ENCODE peak calls at places on chromosomes 2 and 18, in seven cellular contexts. C is neural progenitor cell; M is tibial nerve; K is left ventricle myocardium inferior; V is naive thymus-derived CD4-positive, alpha-beta T cell; O is spleen; H is pancreas. J is an unnamed sample.

GRCh38 chr18:28581503-28582169 is 404.7 kb upstream of the CDH2 start:
- DNase-seq in C (peak; percentile 33), M (no peak), K (no peak), V (no peak), O (no peak), H (no peak), J (no peak)

GRCh38 chr18:57698571-57699276 is 77.1 kb upstream of the NARS1 start:
- DNase-seq in C (no peak), M (no peak), K (no peak), V (no peak), O (no peak), H (no peak), J (no peak)

GRCh38 chr2:5981241-5982055 is 289.3 kb downstream of the SOX11 start:
- DNase-seq in C (peak; percentile 76), M (no peak), K (no peak), V (no peak), O (no peak), H (no peak), J (peak; percentile 16)

GRCh38 chr2:33678447-33678846 is 79.3 kb upstream of the FAM98A start:
- DNase-seq in C (no peak), M (no peak), K (no peak), V (no peak), O (no peak), H (no peak), J (no peak)

GRCh38 chr18:45715212-45715780 is 8.7 kb upstream of the SLC14A1 start:
- DNase-seq in C (no peak), M (no peak), K (no peak), V (no peak), O (no peak), H (no peak), J (no peak)

GRCh38 chr2:73970850-73971471 is 13.7 kb upstream of the TET3 start:
- DNase-seq in C (no peak), M (peak; percentile 67), K (peak; percentile 83), V (no peak), O (peak; percentile 91), H (peak; percentile 80), J (peak; percentile 83)

GRCh38 chr2:102839668-102840388 is 78.0 kb downstream of the TMEM182 start:
- DNase-seq in C (peak; percentile 74), M (no peak), K (no peak), V (no peak), O (no peak), H (no peak), J (peak; percentile 61)

GRCh38 chr18:70333757-70334156 is 44.9 kb downstream of the SOCS6 start:
- DNase-seq in C (no peak), M (no peak), K (no peak), V (no peak), O (no peak), H (no peak), J (peak; percentile 52)

GRCh38 chr2:174436351-174436750 is 40.8 kb downstream of the SCRN3 start:
- DNase-seq in C (no peak), M (no peak), K (no peak), V (no peak), O (no peak), H (no peak), J (no peak)

GRCh38 chr2:47867205-47867604 is 39.1 kb downstream of the FBXO11 start:
- DNase-seq in C (no peak), M (no peak), K (no peak), V (no peak), O (no peak), H (peak; percentile 43), J (no peak)

GRCh38 chr18:69239849-69240248 is 160.8 kb upstream of the DOK6 start:
- DNase-seq in C (no peak), M (no peak), K (no peak), V (no peak), O (no peak), H (no peak), J (no peak)

GRCh38 chr2:220789961-220790360 is 782.1 kb downstream of the EPHA4 start:
- DNase-seq in C (no peak), M (no peak), K (no peak), V (no peak), O (no peak), H (no peak), J (no peak)

GRCh38 chr2:237944302-237944701 is 22.5 kb upstream of the UBE2F start:
- DNase-seq in C (no peak), M (no peak), K (no peak), V (no peak), O (no peak), H (no peak), J (no peak)
- H3K9me3 ChIP-seq in C (no peaks in the 10 kb centered on the region), M (peaks cover 16% of the 10 kb centered on the region), K (peaks cover 22% of the 10 kb centered on the region), V (no peaks in the 10 kb centered on the region), O (peaks cover 26% of the 10 kb centered on the region), H (no peaks in the 10 kb centered on the region), J (no peaks in the 10 kb centered on the region)

DNA sequence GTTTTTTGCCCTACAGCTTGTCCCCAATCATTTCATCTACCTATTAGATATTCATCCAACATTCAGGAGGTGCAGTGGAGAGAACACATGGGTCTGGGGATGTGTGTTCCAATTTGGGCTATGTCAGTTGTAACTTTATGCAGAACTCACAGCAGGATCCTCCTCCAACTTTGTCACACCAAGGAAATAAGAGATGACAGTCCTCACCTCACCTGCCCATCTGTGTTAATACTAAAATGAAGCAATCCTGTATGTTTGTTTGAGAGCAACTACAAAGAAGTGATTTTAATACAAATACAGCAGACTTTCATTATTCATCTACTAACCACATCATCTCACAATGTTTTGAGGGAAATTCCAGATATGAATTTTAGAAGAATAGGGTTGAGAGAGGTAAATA is 126.7 kb downstream of the ARHGAP15 start:
- DNase-seq in C (no peak), M (no peak), K (no peak), V (no peak), O (no peak), H (no peak), J (no peak)
- H3K4me3 ChIP-seq in C (no peak overlapping the region), M (no peak overlapping the region), K (no peak overlapping the region), V (peak overlapping the region; percentile 52), O (no peak overlapping the region), H (no peak overlapping the region), J (no peak overlapping the region)

DNA sequence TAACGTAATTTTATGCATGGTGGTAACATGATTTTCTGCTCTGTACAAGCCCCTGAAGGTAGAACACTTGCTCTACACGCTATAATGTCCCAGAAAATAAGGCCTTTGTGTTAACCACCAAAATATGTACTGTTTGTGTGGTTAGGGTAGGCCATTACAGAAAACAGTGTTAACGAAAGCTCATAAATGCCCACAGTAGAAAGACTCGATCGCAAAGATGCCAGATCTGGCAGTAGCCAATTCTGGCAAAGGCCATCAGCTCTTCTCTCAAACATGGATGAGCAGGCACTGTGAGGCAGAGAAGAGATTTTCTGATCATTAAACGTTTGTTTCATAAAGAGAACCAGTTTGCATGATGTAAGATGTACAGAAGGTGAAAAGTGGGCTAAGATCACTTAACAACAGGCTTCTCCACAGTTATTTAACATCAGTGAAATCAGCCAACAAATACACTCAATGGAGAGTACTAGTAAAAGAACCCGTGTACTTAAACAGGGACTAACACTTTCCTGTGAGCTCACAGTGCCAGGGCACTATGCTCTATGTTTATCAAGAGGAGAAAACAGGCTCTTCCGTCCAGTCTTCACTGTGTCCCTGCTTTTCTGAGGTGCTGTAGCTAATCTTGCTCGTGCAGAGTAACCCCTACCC is 80.3 kb downstream of the SPRED2 start:
- DNase-seq in C (no peak), M (no peak), K (no peak), V (no peak), O (no peak), H (no peak), J (no peak)
- H3K27ac ChIP-seq in C (no peak overlapping the region), M (no peak overlapping the region), K (no peak overlapping the region), V (no peak overlapping the region), O (no peak overlapping the region), H (no peak overlapping the region), J (no peak overlapping the region)

DNA sequence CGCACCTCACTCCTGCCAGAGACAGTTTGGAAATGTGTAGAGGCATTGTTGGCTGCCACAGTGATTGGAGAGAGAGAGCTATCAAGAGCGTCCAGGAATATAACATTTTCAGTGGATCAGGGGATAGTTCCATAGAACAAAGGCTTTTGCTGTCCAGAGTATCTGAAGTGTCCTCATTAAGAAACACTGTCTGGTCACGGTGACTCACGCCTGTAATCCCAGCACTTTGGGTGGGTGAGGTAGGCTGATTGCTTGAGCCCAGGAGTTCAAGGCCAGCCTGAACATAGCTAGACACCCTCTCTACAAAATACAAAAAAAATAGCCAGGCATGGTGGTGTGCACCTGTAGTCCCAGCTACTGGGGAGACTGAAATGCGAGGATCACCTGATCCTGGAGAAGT is 231.1 kb downstream of the MBD5 start:
- DNase-seq in C (no peak), M (no peak), K (no peak), V (no peak), O (no peak), H (no peak), J (peak; percentile 52)
- H3K9me3 ChIP-seq in C (peaks cover 12% of the 10 kb centered on the region), M (peaks cover 8% of the 10 kb centered on the region), K (peaks cover 10% of the 10 kb centered on the region), V (no peaks in the 10 kb centered on the region), O (peaks cover 36% of the 10 kb centered on the region), H (no peaks in the 10 kb centered on the region), J (no peaks in the 10 kb centered on the region)

DNA sequence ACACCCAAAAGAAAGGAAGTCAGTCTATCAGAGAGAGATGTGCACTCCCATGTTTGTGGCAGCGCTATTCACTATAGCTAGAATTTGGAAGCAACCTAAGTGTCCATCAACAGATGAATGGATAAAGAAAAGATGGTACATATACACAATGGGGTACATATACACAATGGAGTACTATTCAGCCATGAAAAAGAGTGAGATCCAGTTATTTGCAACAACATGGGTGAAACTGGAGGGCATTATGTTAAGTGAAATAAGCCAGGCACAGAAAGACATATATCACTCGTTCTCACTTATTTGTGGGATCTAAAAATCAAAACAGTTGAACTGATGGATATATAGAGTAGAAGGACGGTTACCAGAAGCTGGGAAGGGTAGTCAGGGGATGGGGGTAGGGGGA is 99.9 kb upstream of the ZNF516 start:
- DNase-seq in C (no peak), M (no peak), K (no peak), V (no peak), O (no peak), H (no peak), J (no peak)
- H3K4me3 ChIP-seq in C (no peak overlapping the region), M (no peak overlapping the region), K (no peak overlapping the region), V (no peak overlapping the region), O (no peak overlapping the region), H (no peak overlapping the region), J (no peak overlapping the region)

GRCh38 chr18:72692086-72692485 is 147.9 kb upstream of the CBLN2 start:
- DNase-seq in C (peak; percentile 41), M (no peak), K (no peak), V (no peak), O (no peak), H (peak; percentile 13), J (peak; percentile 23)

GRCh38 chr18:72697706-72698105 is 153.6 kb upstream of the CBLN2 start:
- DNase-seq in C (no peak), M (no peak), K (no peak), V (no peak), O (no peak), H (no peak), J (no peak)

GRCh38 chr18:72692595-72692994 is 148.5 kb upstream of the CBLN2 start:
- DNase-seq in C (no peak), M (no peak), K (no peak), V (no peak), O (no peak), H (no peak), J (no peak)
- H3K27ac ChIP-seq in C (no peak overlapping the region), M (no peak overlapping the region), K (no peak overlapping the region), V (no peak overlapping the region), O (no peak overlapping the region), H (no peak overlapping the region), J (no peak overlapping the region)

J was measured in testis.